ENCODE peak calls at places on chromosomes 16 and 17, in four cellular contexts. T is SK-N-SH, F is tibial nerve, H is colonic mucosa. G is an unnamed sample.

GRCh38 chr16:2468142-2468724 is 2.9 kb upstream of the NTN3 start:
- DNase-seq in T (peak; percentile 75), F (no peak), H (no peak), G (peak; percentile 56)

GRCh38 chr17:28404812-28405570 is 1.0 kb downstream of the SLC46A1 start:
- DNase-seq in T (peak; percentile 73), F (no peak), H (no peak), G (no peak)

GRCh38 chr17:182164-182751 is 808 bp upstream of the DOC2B start:
- DNase-seq in T (no peak), F (no peak), H (no peak), G (no peak)

GRCh38 chr17:50482516-50482915 is 3.9 kb downstream of the RSAD1 start:
- DNase-seq in T (peak; percentile 88), F (peak; percentile 98), H (peak; percentile 94), G (peak; percentile 69)

GRCh38 chr16:11295672-11296071 is 14.5 kb upstream of the PRM1 start:
- DNase-seq in T (no peak), F (no peak), H (no peak), G (no peak)

GRCh38 chr16:2160915-2161551 is 5.5 kb downstream of the TRAF7 start:
- DNase-seq in T (no peak), F (peak; percentile 58), H (peak; percentile 47), G (no peak)

GRCh38 chr17:45022288-45022648 is 29.2 kb downstream of the DCAKD start:
- DNase-seq in T (no peak), F (no peak), H (no peak), G (no peak)

GRCh38 chr17:75498726-75499213 is 16.6 kb downstream of the CASKIN2 start:
- DNase-seq in T (peak; percentile 55), F (no peak), H (no peak), G (no peak)

GRCh38 chr17:5422505-5422904 is 2.5 kb downstream of the RPAIN start:
- DNase-seq in T (no peak), F (no peak), H (no peak), G (no peak)

GRCh38 chr17:19570497-19571151 is 37.0 kb downstream of the SLC47A1 start:
- DNase-seq in T (no peak), F (no peak), H (peak; percentile 76), G (no peak)

GRCh38 chr16:81700071-81700779 is 78.9 kb upstream of the PLCG2 start:
- DNase-seq in T (no peak), F (no peak), H (no peak), G (no peak)

GRCh38 chr16:77191259-77191969 is 424 bp downstream of the MON1B start:
- DNase-seq in T (peak; percentile 48), F (no peak), H (peak; percentile 31), G (no peak)

GRCh38 chr16:21023509-21024202 is 123.1 kb downstream of the LYRM1 start:
- DNase-seq in T (no peak), F (no peak), H (peak; percentile 24), G (no peak)

GRCh38 chr16:86834451-86835035 is 256.2 kb downstream of the FOXL1 start:
- DNase-seq in T (no peak), F (no peak), H (no peak), G (no peak)

GRCh38 chr17:35028531-35029262 is 34.8 kb downstream of the RFFL start:
- DNase-seq in T (no peak), F (no peak), H (no peak), G (no peak)

GRCh38 chr17:44970136-44970737 is 2.1 kb upstream of the C1QL1 start:
- DNase-seq in T (peak; percentile 77), F (no peak), H (no peak), G (peak; percentile 49)

GRCh38 chr16:66984902-66985311 is 3.5 kb upstream of the CES4A start:
- DNase-seq in T (no peak), F (no peak), H (no peak), G (no peak)

GRCh38 chr16:13426279-13426678 is 493.7 kb upstream of the ERCC4 start:
- DNase-seq in T (no peak), F (no peak), H (no peak), G (no peak)

GRCh38 chr17:12365805-12366204 is 299.9 kb upstream of the MYOCD start:
- DNase-seq in T (no peak), F (no peak), H (no peak), G (no peak)

GRCh38 chr17:28888832-28889231 is 8.7 kb downstream of the FLOT2 start:
- DNase-seq in T (no peak), F (no peak), H (no peak), G (no peak)

GRCh38 chr17:260031-260791 is 78.8 kb upstream of the DOC2B start:
- DNase-seq in T (no peak), F (no peak), H (peak; percentile 3), G (no peak)

GRCh38 chr16:69340095-69340644 is 598 bp downstream of the NIP7 start:
- DNase-seq in T (no peak), F (no peak), H (no peak), G (no peak)

GRCh38 chr16:50502616-50503000 is 45.6 kb upstream of the NKD1 start:
- DNase-seq in T (no peak), F (no peak), H (no peak), G (no peak)

GRCh38 chr16:69861276-69862030 is 89.7 kb upstream of the CLEC18A start:
- DNase-seq in T (no peak), F (peak; percentile 71), H (peak; percentile 61), G (no peak)

GRCh38 chr16:79307214-79307613 is 293.3 kb downstream of the MAF start:
- DNase-seq in T (no peak), F (peak; percentile 55), H (peak; percentile 26), G (no peak)

GRCh38 chr17:11389583-11389982 is 148.6 kb downstream of the SHISA6 start:
- DNase-seq in T (no peak), F (no peak), H (no peak), G (no peak)

GRCh38 chr17:5121186-5121841 is 5.5 kb downstream of the USP6 start:
- DNase-seq in T (no peak), F (no peak), H (no peak), G (no peak)

GRCh38 chr16:30786936-30787612 is at the start of gene ZNF629:
- DNase-seq in T (peak; percentile 97), F (peak; percentile 76), H (peak; percentile 75), G (no peak)

GRCh38 chr16:50448522-50448921 is 79.7 kb upstream of the BRD7 start:
- DNase-seq in T (peak; percentile 65), F (no peak), H (no peak), G (no peak)

GRCh38 chr17:52025231-52025630 is 133.3 kb downstream of the CA10 start:
- DNase-seq in T (no peak), F (no peak), H (no peak), G (no peak)

GRCh38 chr16:87484487-87485331 is 8.1 kb downstream of the ZCCHC14 start:
- DNase-seq in T (no peak), F (no peak), H (no peak), G (no peak)

GRCh38 chr16:391885-392335 is 5.1 kb upstream of the NME4 start:
- DNase-seq in T (peak; percentile 82), F (no peak), H (peak; percentile 69), G (peak; percentile 65)

GRCh38 chr16:23509441-23509754 is 896 bp downstream of the GGA2 start:
- DNase-seq in T (no peak), F (no peak), H (no peak), G (no peak)

GRCh38 chr16:55487048-55487803 is 8.2 kb downstream of the MMP2 start:
- DNase-seq in T (no peak), F (peak; percentile 77), H (no peak), G (no peak)

GRCh38 chr17:13864551-13864950 is 204.8 kb upstream of the COX10 start:
- DNase-seq in T (no peak), F (no peak), H (no peak), G (no peak)

GRCh38 chr16:3580686-3581085 is 3.5 kb upstream of the NLRC3 start:
- DNase-seq in T (no peak), F (no peak), H (no peak), G (no peak)

GRCh38 chr16:50928065-50928464 is 186.2 kb downstream of the CYLD start:
- DNase-seq in T (no peak), F (no peak), H (no peak), G (no peak)

GRCh38 chr16:87665193-87665592 is 62.9 kb downstream of the JPH3 start:
- DNase-seq in T (no peak), F (no peak), H (no peak), G (no peak)

GRCh38 chr16:78278047-78278446 is 178.6 kb downstream of the WWOX start:
- DNase-seq in T (no peak), F (no peak), H (no peak), G (no peak)

GRCh38 chr17:30805944-30806456 is 18.5 kb downstream of the CRLF3 start:
- DNase-seq in T (no peak), F (no peak), H (no peak), G (no peak)

DNA sequence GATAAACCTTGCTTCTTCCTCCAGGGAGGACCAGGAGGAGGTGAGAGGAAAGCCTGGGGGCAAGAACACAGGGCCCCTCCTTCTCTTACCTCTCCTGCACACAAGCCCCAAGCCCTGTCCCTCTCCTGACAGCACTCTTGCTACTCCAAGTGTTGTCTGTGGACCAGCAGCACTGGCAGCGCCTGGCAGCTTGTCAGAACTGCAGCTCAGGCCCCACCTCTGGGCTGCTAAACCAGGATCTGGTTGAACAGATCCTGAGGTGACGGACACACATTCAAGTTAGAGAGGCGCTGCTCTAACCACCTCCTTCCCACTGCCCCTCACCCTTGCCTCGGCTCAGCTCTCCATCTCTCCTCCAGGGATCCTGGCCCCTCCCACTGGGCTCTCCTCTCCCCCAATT is 56.5 kb downstream of the SRCIN1 start:
- DNase-seq in T (no peak), F (no peak), H (no peak), G (no peak)
- H3K27ac ChIP-seq in T (no peak overlapping the region), F (no peak overlapping the region), H (no peak overlapping the region), G (no peak overlapping the region)

GRCh38 chr17:80942360-80943345 is 49.0 kb upstream of the CHMP6 start:
- DNase-seq in T (no peak), F (peak; percentile 96), H (peak; percentile 87), G (no peak)
- H3K27ac ChIP-seq in T (no peak overlapping the region), F (no peak overlapping the region), H (no peak overlapping the region), G (no peak overlapping the region)

GRCh38 chr16:6804461-6804860 is 528.2 kb upstream of the RBFOX1 start:
- DNase-seq in T (no peak), F (no peak), H (no peak), G (no peak)
- H3K27ac ChIP-seq in T (no peak overlapping the region), F (no peak overlapping the region), H (no peak overlapping the region), G (no peak overlapping the region)

GRCh38 chr17:36127882-36128369 is 24.3 kb downstream of the CCL4 start:
- DNase-seq in T (no peak), F (no peak), H (no peak), G (no peak)
- H3K27ac ChIP-seq in T (no peak overlapping the region), F (no peak overlapping the region), H (peak overlapping the region; percentile 63), G (no peak overlapping the region)

GRCh38 chr17:78140169-78141051 is 5.8 kb upstream of the C17orf99 start:
- DNase-seq in T (peak; percentile 96), F (peak; percentile 88), H (peak; percentile 99), G (peak; percentile 96)
- H3K27ac ChIP-seq in T (no peak overlapping the region), F (no peak overlapping the region), H (peak overlapping the region; percentile 57), G (peak overlapping the region; percentile 0)

DNA sequence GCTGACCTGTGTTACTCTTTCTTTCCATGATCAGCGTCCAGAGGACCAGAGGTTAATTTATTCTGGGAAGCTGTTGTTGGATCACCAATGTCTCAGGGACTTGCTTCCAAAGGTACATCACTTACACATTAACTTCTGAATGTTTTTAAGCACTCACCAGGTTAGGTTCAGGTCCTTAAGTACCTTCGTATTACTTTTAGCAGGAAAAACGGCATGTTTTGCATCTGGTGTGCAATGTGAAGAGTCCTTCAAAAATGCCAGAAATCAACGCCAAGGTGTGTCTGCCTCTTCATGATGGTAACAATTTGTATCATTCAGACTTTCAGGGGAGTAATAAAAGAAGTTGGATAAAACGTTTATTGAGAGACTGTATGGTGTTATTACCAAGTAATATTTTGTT is 3.3 kb downstream of the HERPUD1 start:
- DNase-seq in T (no peak), F (no peak), H (no peak), G (no peak)
- H3K27ac ChIP-seq in T (no peak overlapping the region), F (no peak overlapping the region), H (no peak overlapping the region), G (peak overlapping the region; percentile 96)

G was measured in CD4-positive, alpha-beta memory T cell.